ENCODE peak calls at places on chromosomes 13 and 19, in seven cellular contexts. One of them, this sample, is unnamed.

GRCh38 chr13:76556632-76557031 is 329.6 kb downstream of the KCTD12 start:
- DNase-seq in GM20000: no peak
- DNase-seq in AG09319: no peak
- DNase-seq in CD8-positive, alpha-beta T cell: no peak
- DNase-seq in glutamatergic neuron: no peak
- DNase-seq in foreskin fibroblast: no peak
- DNase-seq in heart left ventricle: no peak
- DNase-seq in this sample: no peak

GRCh38 chr19:50921391-50922315 is 10.5 kb upstream of the KLK4 start:
- DNase-seq in GM20000: no peak
- DNase-seq in AG09319: no peak
- DNase-seq in CD8-positive, alpha-beta T cell: no peak
- DNase-seq in glutamatergic neuron: no peak
- DNase-seq in foreskin fibroblast: no peak
- DNase-seq in heart left ventricle: no peak
- DNase-seq in this sample: no peak

GRCh38 chr13:26914624-26915023 is 154.0 kb upstream of the GPR12 start:
- DNase-seq in GM20000: no peak
- DNase-seq in AG09319: no peak
- DNase-seq in CD8-positive, alpha-beta T cell: no peak
- DNase-seq in glutamatergic neuron: no peak
- DNase-seq in foreskin fibroblast: no peak
- DNase-seq in heart left ventricle: no peak
- DNase-seq in this sample: no peak

GRCh38 chr13:85261757-85262346 is 537.4 kb downstream of the SLITRK6 start:
- DNase-seq in GM20000: no peak
- DNase-seq in AG09319: no peak
- DNase-seq in CD8-positive, alpha-beta T cell: no peak
- DNase-seq in glutamatergic neuron: no peak
- DNase-seq in foreskin fibroblast: no peak
- DNase-seq in heart left ventricle: no peak
- DNase-seq in this sample: no peak

GRCh38 chr13:76519685-76520084 is 366.5 kb downstream of the KCTD12 start:
- DNase-seq in GM20000: no peak
- DNase-seq in AG09319: no peak
- DNase-seq in CD8-positive, alpha-beta T cell: no peak
- DNase-seq in glutamatergic neuron: no peak
- DNase-seq in foreskin fibroblast: no peak
- DNase-seq in heart left ventricle: no peak
- DNase-seq in this sample: no peak

GRCh38 chr19:51016798-51017683 is 2.5 kb downstream of the KLK10 start:
- DNase-seq in GM20000: peak
- DNase-seq in AG09319: no peak
- DNase-seq in CD8-positive, alpha-beta T cell: peak
- DNase-seq in glutamatergic neuron: peak
- DNase-seq in foreskin fibroblast: peak
- DNase-seq in heart left ventricle: peak
- DNase-seq in this sample: peak

GRCh38 chr19:45475537-45476348 is 7.9 kb downstream of the FOSB start:
- DNase-seq in GM20000: no peak
- DNase-seq in AG09319: no peak
- DNase-seq in CD8-positive, alpha-beta T cell: peak
- DNase-seq in glutamatergic neuron: no peak
- DNase-seq in foreskin fibroblast: no peak
- DNase-seq in heart left ventricle: no peak
- DNase-seq in this sample: no peak

GRCh38 chr19:13024958-13025653 is 29.8 kb downstream of the NFIX start:
- DNase-seq in GM20000: no peak
- DNase-seq in AG09319: no peak
- DNase-seq in CD8-positive, alpha-beta T cell: no peak
- DNase-seq in glutamatergic neuron: no peak
- DNase-seq in foreskin fibroblast: no peak
- DNase-seq in heart left ventricle: no peak
- DNase-seq in this sample: no peak

GRCh38 chr19:38142176-38143035 is 81.6 kb downstream of the DPF1 start:
- DNase-seq in GM20000: peak
- DNase-seq in AG09319: no peak
- DNase-seq in CD8-positive, alpha-beta T cell: peak
- DNase-seq in glutamatergic neuron: peak
- DNase-seq in foreskin fibroblast: peak
- DNase-seq in heart left ventricle: peak
- DNase-seq in this sample: peak

GRCh38 chr13:55000043-55000442 is 1971.4 kb downstream of the OLFM4 start:
- DNase-seq in GM20000: no peak
- DNase-seq in AG09319: no peak
- DNase-seq in CD8-positive, alpha-beta T cell: no peak
- DNase-seq in glutamatergic neuron: no peak
- DNase-seq in foreskin fibroblast: no peak
- DNase-seq in heart left ventricle: no peak
- DNase-seq in this sample: no peak

GRCh38 chr19:18496167-18496979 is 25.5 kb downstream of the ELL start:
- DNase-seq in GM20000: peak
- DNase-seq in AG09319: no peak
- DNase-seq in CD8-positive, alpha-beta T cell: peak
- DNase-seq in glutamatergic neuron: no peak
- DNase-seq in foreskin fibroblast: peak
- DNase-seq in heart left ventricle: no peak
- DNase-seq in this sample: peak

GRCh38 chr13:52862358-52863206 is 14.1 kb upstream of the PCDH8 start:
- DNase-seq in GM20000: no peak
- DNase-seq in AG09319: no peak
- DNase-seq in CD8-positive, alpha-beta T cell: no peak
- DNase-seq in glutamatergic neuron: peak
- DNase-seq in foreskin fibroblast: no peak
- DNase-seq in heart left ventricle: no peak
- DNase-seq in this sample: peak

GRCh38 chr13:26977541-26977940 is 194.1 kb downstream of the USP12 start:
- DNase-seq in GM20000: no peak
- DNase-seq in AG09319: no peak
- DNase-seq in CD8-positive, alpha-beta T cell: no peak
- DNase-seq in glutamatergic neuron: no peak
- DNase-seq in foreskin fibroblast: no peak
- DNase-seq in heart left ventricle: no peak
- DNase-seq in this sample: no peak

GRCh38 chr19:17075860-17076538 is 422 bp downstream of the MYO9B start:
- DNase-seq in GM20000: peak
- DNase-seq in AG09319: no peak
- DNase-seq in CD8-positive, alpha-beta T cell: peak
- DNase-seq in glutamatergic neuron: no peak
- DNase-seq in foreskin fibroblast: no peak
- DNase-seq in heart left ventricle: peak
- DNase-seq in this sample: peak

GRCh38 chr19:55216461-55217198 is 7.3 kb upstream of the PTPRH start:
- DNase-seq in GM20000: peak
- DNase-seq in AG09319: peak
- DNase-seq in CD8-positive, alpha-beta T cell: peak
- DNase-seq in glutamatergic neuron: peak
- DNase-seq in foreskin fibroblast: peak
- DNase-seq in heart left ventricle: peak
- DNase-seq in this sample: peak

GRCh38 chr13:42867232-42867631 is 85.8 kb downstream of the FAM216B start:
- DNase-seq in GM20000: no peak
- DNase-seq in AG09319: no peak
- DNase-seq in CD8-positive, alpha-beta T cell: no peak
- DNase-seq in glutamatergic neuron: no peak
- DNase-seq in foreskin fibroblast: no peak
- DNase-seq in heart left ventricle: no peak
- DNase-seq in this sample: no peak

GRCh38 chr13:41456768-41457588 is at the start of gene RGCC:
- DNase-seq in GM20000: peak
- DNase-seq in AG09319: no peak
- DNase-seq in CD8-positive, alpha-beta T cell: peak
- DNase-seq in glutamatergic neuron: peak
- DNase-seq in foreskin fibroblast: peak
- DNase-seq in heart left ventricle: peak
- DNase-seq in this sample: peak

GRCh38 chr19:7870571-7871279 is 3.5 kb downstream of the PRR36 start:
- DNase-seq in GM20000: peak
- DNase-seq in AG09319: no peak
- DNase-seq in CD8-positive, alpha-beta T cell: peak
- DNase-seq in glutamatergic neuron: peak
- DNase-seq in foreskin fibroblast: no peak
- DNase-seq in heart left ventricle: no peak
- DNase-seq in this sample: peak

GRCh38 chr19:22602631-22603272 is 31.4 kb upstream of the ZNF492 start:
- DNase-seq in GM20000: no peak
- DNase-seq in AG09319: no peak
- DNase-seq in CD8-positive, alpha-beta T cell: no peak
- DNase-seq in glutamatergic neuron: no peak
- DNase-seq in foreskin fibroblast: no peak
- DNase-seq in heart left ventricle: no peak
- DNase-seq in this sample: no peak

GRCh38 chr19:31054430-31054829 is 294.8 kb downstream of the TSHZ3 start:
- DNase-seq in GM20000: no peak
- DNase-seq in AG09319: peak
- DNase-seq in CD8-positive, alpha-beta T cell: peak
- DNase-seq in glutamatergic neuron: peak
- DNase-seq in foreskin fibroblast: peak
- DNase-seq in heart left ventricle: peak
- DNase-seq in this sample: no peak

GRCh38 chr19:37932985-37933953 is 26.3 kb downstream of the SIPA1L3 start:
- DNase-seq in GM20000: no peak
- DNase-seq in AG09319: no peak
- DNase-seq in CD8-positive, alpha-beta T cell: no peak
- DNase-seq in glutamatergic neuron: peak
- DNase-seq in foreskin fibroblast: peak
- DNase-seq in heart left ventricle: no peak
- DNase-seq in this sample: no peak

GRCh38 chr13:109945206-109945960 is 159.0 kb upstream of the IRS2 start:
- DNase-seq in GM20000: no peak
- DNase-seq in AG09319: peak
- DNase-seq in CD8-positive, alpha-beta T cell: no peak
- DNase-seq in glutamatergic neuron: no peak
- DNase-seq in foreskin fibroblast: peak
- DNase-seq in heart left ventricle: no peak
- DNase-seq in this sample: no peak

GRCh38 chr13:33999830-34000605 is 182.1 kb downstream of the RFC3 start:
- DNase-seq in GM20000: no peak
- DNase-seq in AG09319: no peak
- DNase-seq in CD8-positive, alpha-beta T cell: no peak
- DNase-seq in glutamatergic neuron: no peak
- DNase-seq in foreskin fibroblast: peak
- DNase-seq in heart left ventricle: no peak
- DNase-seq in this sample: no peak

GRCh38 chr19:19106061-19106551 is 32.2 kb downstream of the TMEM161A start:
- DNase-seq in GM20000: no peak
- DNase-seq in AG09319: no peak
- DNase-seq in CD8-positive, alpha-beta T cell: no peak
- DNase-seq in glutamatergic neuron: peak
- DNase-seq in foreskin fibroblast: peak
- DNase-seq in heart left ventricle: no peak
- DNase-seq in this sample: no peak

GRCh38 chr13:98664924-98665637 is 87.4 kb downstream of the SLC15A1 start:
- DNase-seq in GM20000: no peak
- DNase-seq in AG09319: no peak
- DNase-seq in CD8-positive, alpha-beta T cell: no peak
- DNase-seq in glutamatergic neuron: no peak
- DNase-seq in foreskin fibroblast: no peak
- DNase-seq in heart left ventricle: no peak
- DNase-seq in this sample: no peak

GRCh38 chr13:35856721-35857346 is 274.3 kb downstream of the DCLK1 start:
- DNase-seq in GM20000: no peak
- DNase-seq in AG09319: no peak
- DNase-seq in CD8-positive, alpha-beta T cell: no peak
- DNase-seq in glutamatergic neuron: no peak
- DNase-seq in foreskin fibroblast: no peak
- DNase-seq in heart left ventricle: no peak
- DNase-seq in this sample: no peak

GRCh38 chr13:35854286-35854685 is 276.9 kb downstream of the DCLK1 start:
- DNase-seq in GM20000: no peak
- DNase-seq in AG09319: no peak
- DNase-seq in CD8-positive, alpha-beta T cell: no peak
- DNase-seq in glutamatergic neuron: no peak
- DNase-seq in foreskin fibroblast: no peak
- DNase-seq in heart left ventricle: no peak
- DNase-seq in this sample: no peak

GRCh38 chr13:35856084-35856483 is 275.1 kb downstream of the DCLK1 start:
- DNase-seq in GM20000: no peak
- DNase-seq in AG09319: no peak
- DNase-seq in CD8-positive, alpha-beta T cell: no peak
- DNase-seq in glutamatergic neuron: no peak
- DNase-seq in foreskin fibroblast: no peak
- DNase-seq in heart left ventricle: no peak
- DNase-seq in this sample: no peak

GRCh38 chr13:35857769-35858168 is 273.4 kb downstream of the DCLK1 start:
- DNase-seq in GM20000: no peak
- DNase-seq in AG09319: no peak
- DNase-seq in CD8-positive, alpha-beta T cell: no peak
- DNase-seq in glutamatergic neuron: no peak
- DNase-seq in foreskin fibroblast: no peak
- DNase-seq in heart left ventricle: no peak
- DNase-seq in this sample: no peak

GRCh38 chr13:35855531-35856019 is 275.6 kb downstream of the DCLK1 start:
- DNase-seq in GM20000: no peak
- DNase-seq in AG09319: no peak
- DNase-seq in CD8-positive, alpha-beta T cell: no peak
- DNase-seq in glutamatergic neuron: no peak
- DNase-seq in foreskin fibroblast: no peak
- DNase-seq in heart left ventricle: no peak
- DNase-seq in this sample: no peak
- TF ChIP-seq CTCF in GM20000: no peak
- TF ChIP-seq CTCF in AG09319: no peak
- TF ChIP-seq CTCF in CD8-positive, alpha-beta T cell: no peak
- TF ChIP-seq CTCF in glutamatergic neuron: no peak
- TF ChIP-seq CTCF in foreskin fibroblast: no peak
- TF ChIP-seq CTCF in heart left ventricle: no peak
- TF ChIP-seq CTCF in this sample: no peak

GRCh38 chr19:35143231-35143715 is at the start of gene FXYD7:
- DNase-seq in GM20000: no peak
- DNase-seq in AG09319: no peak
- DNase-seq in CD8-positive, alpha-beta T cell: peak
- DNase-seq in glutamatergic neuron: peak
- DNase-seq in foreskin fibroblast: no peak
- DNase-seq in heart left ventricle: no peak
- DNase-seq in this sample: no peak
- TF ChIP-seq CTCF in GM20000: no peak
- TF ChIP-seq CTCF in AG09319: no peak
- TF ChIP-seq CTCF in CD8-positive, alpha-beta T cell: peak
- TF ChIP-seq CTCF in glutamatergic neuron: peak
- TF ChIP-seq CTCF in foreskin fibroblast: no peak
- TF ChIP-seq CTCF in heart left ventricle: peak
- TF ChIP-seq CTCF in this sample: no peak

DNA sequence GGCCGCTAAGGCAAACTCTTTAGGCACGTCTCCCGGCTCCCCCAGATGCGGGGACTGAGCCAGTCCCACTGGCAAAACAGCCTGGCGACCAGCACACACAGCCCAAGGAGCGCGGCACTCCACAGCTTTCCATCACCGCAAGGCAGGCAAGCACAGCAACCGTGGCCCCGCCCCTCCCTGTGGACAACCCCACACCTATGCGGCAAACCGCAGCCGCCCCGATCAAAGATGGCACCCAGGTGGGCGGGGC is 1.9 kb downstream of the PEG3 start:
- DNase-seq in GM20000: no peak
- DNase-seq in AG09319: no peak
- DNase-seq in CD8-positive, alpha-beta T cell: no peak
- DNase-seq in glutamatergic neuron: no peak
- DNase-seq in foreskin fibroblast: no peak
- DNase-seq in heart left ventricle: no peak
- DNase-seq in this sample: no peak
- TF ChIP-seq CTCF in GM20000: no peak
- TF ChIP-seq CTCF in AG09319: no peak
- TF ChIP-seq CTCF in CD8-positive, alpha-beta T cell: no peak
- TF ChIP-seq CTCF in glutamatergic neuron: no peak
- TF ChIP-seq CTCF in foreskin fibroblast: no peak
- TF ChIP-seq CTCF in heart left ventricle: no peak
- TF ChIP-seq CTCF in this sample: no peak

GRCh38 chr13:62544928-62545327 is 1129.3 kb upstream of the PCDH20 start:
- DNase-seq in GM20000: no peak
- DNase-seq in AG09319: no peak
- DNase-seq in CD8-positive, alpha-beta T cell: no peak
- DNase-seq in glutamatergic neuron: no peak
- DNase-seq in foreskin fibroblast: no peak
- DNase-seq in heart left ventricle: no peak
- DNase-seq in this sample: no peak
- TF ChIP-seq CTCF in GM20000: no peak
- TF ChIP-seq CTCF in AG09319: no peak
- TF ChIP-seq CTCF in CD8-positive, alpha-beta T cell: no peak
- TF ChIP-seq CTCF in glutamatergic neuron: peak
- TF ChIP-seq CTCF in foreskin fibroblast: no peak
- TF ChIP-seq CTCF in heart left ventricle: no peak
- TF ChIP-seq CTCF in this sample: no peak